ENCODE peak calls at places on chromosomes 12 and 14, in six cellular contexts. G, J, V, N, U and K are unnamed samples.

GRCh38 chr14:49934638-49935037 is 41.8 kb downstream of the ARF6 start:
- DNase-seq in G (no peak), J (no peak), V (no peak), N (no peak), U (no peak), K (no peak)

GRCh38 chr12:115010324-115010995 is 326.5 kb upstream of the TBX3 start:
- DNase-seq in G (no peak), J (no peak), V (no peak), N (no peak), U (peak; percentile 70), K (no peak)

GRCh38 chr14:102923201-102923919 is 897 bp downstream of the AMN start:
- DNase-seq in G (no peak), J (no peak), V (no peak), N (no peak), U (no peak), K (no peak)

GRCh38 chr14:56175773-56176172 is 57.6 kb downstream of the PELI2 start:
- DNase-seq in G (no peak), J (no peak), V (no peak), N (no peak), U (no peak), K (no peak)

GRCh38 chr14:101836131-101836530 is 74.6 kb downstream of the PPP2R5C start:
- DNase-seq in G (peak; percentile 49), J (peak; percentile 69), V (no peak), N (no peak), U (no peak), K (no peak)

GRCh38 chr14:62743569-62743968 is 301.7 kb downstream of the KCNH5 start:
- DNase-seq in G (no peak), J (no peak), V (no peak), N (no peak), U (no peak), K (no peak)

GRCh38 chr14:43341921-43342320 is 1165.2 kb downstream of the FSCB start:
- DNase-seq in G (no peak), J (peak; percentile 55), V (no peak), N (no peak), U (no peak), K (no peak)

GRCh38 chr14:36767603-36768281 is 106.1 kb downstream of the PAX9 start:
- DNase-seq in G (no peak), J (no peak), V (no peak), N (no peak), U (no peak), K (no peak)

GRCh38 chr14:57317248-57317833 is 48.6 kb downstream of the AP5M1 start:
- DNase-seq in G (peak; percentile 45), J (peak; percentile 74), V (peak; percentile 36), N (peak; percentile 64), U (peak; percentile 75), K (no peak)

GRCh38 chr14:69661194-69661537 is 49.8 kb downstream of the SUSD6 start:
- DNase-seq in G (no peak), J (no peak), V (no peak), N (no peak), U (no peak), K (no peak)

DNA sequence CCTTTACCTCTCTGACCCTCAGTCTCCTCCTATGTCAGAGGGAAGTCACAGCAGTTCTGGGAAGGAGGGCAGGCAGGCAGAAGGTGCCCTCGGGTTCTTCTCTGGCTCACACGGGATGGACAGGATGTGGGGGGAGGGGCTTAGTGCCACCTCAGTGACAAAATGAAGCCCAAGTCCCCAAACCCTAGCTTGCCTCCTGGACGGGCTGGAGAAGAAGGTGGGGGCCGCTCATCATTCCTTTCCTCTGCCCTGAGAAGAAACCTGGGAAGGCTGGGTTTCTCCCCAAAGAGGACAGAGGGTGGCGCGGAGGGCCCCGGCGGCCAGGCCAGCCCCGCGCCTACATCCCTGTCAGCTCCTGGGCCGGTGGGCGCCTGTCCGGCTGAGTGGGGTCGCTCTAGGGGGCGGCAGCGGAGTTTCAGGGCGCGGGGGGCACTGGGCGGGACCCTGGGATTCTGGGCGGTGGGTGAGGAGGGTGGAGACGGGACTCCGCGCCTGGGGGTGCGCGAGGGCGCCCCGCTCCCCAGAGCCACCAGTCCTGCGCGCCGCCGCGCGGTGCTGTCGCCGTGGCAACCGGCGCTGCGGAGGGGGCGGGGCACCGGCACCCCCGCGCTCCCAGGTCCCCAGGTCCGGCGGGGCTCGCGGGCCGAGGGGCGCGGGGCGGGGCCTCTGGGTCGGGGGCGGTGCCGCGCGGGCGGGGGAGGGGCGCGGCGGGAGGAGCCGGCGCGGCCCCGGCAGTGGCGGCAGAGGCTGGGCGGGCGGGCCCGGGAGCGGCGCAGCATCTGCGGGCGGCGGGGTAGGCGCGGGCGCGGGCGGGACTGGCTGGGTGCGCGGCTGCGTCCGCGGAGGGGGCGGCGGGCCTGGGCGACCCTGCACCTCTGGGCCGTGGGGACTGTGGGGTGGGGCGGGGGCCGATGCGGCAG is at the start of gene TMEM121:
- DNase-seq in G (no peak), J (no peak), V (no peak), N (no peak), U (no peak), K (no peak)
- H3K4me3 ChIP-seq in G (peak within 1 kb of the TSS; percentile 77), J (peak within 1 kb of the TSS; percentile 59), V (peak within 1 kb of the TSS; percentile 1), N (peak within 1 kb of the TSS; percentile 31), U (peak within 1 kb of the TSS; percentile 39), K (peak within 1 kb of the TSS; percentile 35)

DNA sequence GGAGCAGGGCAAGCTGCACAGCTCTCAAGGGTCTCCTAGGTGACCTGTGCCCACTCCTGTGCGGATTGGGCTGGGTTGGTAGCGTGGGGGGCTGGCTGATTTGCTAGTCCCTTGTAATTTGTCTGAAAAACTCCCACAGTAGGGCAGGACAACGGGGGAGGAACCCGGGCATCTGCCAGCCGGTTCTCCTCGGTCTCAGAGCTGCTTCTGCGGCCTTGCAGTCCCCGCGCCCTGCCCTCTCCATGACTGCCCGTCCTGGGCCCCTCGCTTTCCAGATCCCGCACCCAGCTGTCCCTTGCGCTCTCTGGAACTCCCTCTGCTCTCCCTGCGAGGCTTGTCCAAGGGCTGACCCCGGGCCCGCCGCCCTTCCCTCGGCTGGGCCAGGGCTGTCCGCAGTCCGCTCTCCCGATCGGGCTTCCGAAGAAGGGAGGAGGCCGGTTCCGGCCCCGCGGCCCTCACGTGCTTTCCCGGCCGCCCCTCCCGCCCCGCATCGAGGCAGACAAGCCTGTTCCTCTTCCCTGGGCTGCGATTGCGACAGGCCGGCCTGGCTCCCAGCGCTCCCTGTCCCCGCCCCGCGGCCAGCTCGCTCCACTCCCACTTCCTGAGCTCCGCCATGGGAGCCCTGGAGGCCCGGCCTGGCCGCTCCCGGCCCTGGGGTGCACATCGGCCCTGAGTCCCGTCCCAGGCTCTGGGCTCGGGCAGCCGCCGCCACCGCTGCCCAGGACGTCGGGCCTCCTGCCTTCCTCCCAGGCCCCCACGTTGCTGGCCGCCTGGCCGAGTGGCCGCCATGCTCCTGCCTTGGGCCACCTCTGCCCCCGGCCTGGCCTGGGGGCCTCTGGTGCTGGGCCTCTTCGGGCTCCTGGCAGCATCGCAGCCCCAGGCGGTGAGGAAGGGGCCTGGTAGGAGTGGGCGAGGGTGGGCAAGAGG is at the start of gene LTBR:
- DNase-seq in G (peak; percentile 99), J (peak; percentile 99), V (no peak), N (peak; percentile 99), U (peak; percentile 99), K (peak; percentile 62)
- TF ChIP-seq POLR2A in G (peak; percentile 74), J (peak; percentile 82), V (no peak), N (peak; percentile 63), U (peak; percentile 91), K (peak; percentile 81)

GRCh38 chr12:19850341-19851065 is 411.2 kb downstream of the AEBP2 start:
- DNase-seq in G (no peak), J (no peak), V (no peak), N (no peak), U (no peak), K (no peak)
- H3K27ac ChIP-seq in G (no peak overlapping the region), J (peak overlapping the region; percentile 57), V (no peak overlapping the region), N (peak overlapping the region; percentile 22), U (no peak overlapping the region), K (no peak overlapping the region)

DNA sequence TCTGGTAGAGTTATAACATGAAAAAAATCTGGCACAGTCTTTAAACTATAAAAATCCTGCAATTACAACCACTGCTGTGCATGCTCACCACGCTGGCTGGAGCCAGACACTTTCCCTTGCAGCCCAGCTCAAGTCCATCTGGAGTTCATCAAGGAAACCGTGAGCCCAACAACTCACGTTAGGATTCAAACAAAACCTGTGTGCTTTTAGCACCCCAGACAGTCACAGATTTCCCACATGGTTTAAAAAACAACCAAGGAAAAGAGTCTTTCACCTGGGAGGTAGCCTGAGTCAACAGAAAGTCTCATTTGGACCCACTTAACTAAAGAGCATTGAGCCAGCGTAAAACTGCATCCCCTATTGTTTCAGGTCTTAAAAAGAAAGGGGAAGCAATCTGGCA is 4.7 kb downstream of the LRIG3 start:
- DNase-seq in G (peak; percentile 51), J (peak; percentile 90), V (no peak), N (peak; percentile 34), U (no peak), K (no peak)
- H3K4me3 ChIP-seq in G (peak overlapping the region; percentile 93), J (no peak overlapping the region), V (no peak overlapping the region), N (no peak overlapping the region), U (no peak overlapping the region), K (peak overlapping the region; percentile 80)

DNA sequence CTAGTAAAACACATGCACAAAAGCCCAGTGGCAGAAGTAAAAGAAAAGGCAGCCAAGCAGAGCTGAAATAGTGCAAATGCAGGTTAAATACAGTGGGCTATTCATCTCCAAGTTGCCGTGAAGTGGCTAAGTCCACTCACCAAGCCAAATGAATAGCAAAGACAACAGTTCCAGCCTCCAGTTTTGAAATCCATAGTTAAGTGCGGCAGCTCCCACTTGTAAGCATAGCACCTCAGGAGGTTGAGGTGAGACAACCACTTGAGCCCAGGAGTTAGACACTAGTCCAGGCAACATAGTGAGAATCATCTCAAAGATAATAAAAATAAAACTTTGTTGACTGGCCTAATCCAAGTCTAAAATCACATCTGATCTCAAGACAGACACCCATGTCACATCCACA is 9.8 kb upstream of the PHLDA1 start:
- DNase-seq in G (no peak), J (no peak), V (no peak), N (peak; percentile 60), U (no peak), K (no peak)
- TF ChIP-seq POLR2A in G (no peak), J (no peak), V (peak; percentile 51), N (no peak), U (no peak), K (no peak)

DNA sequence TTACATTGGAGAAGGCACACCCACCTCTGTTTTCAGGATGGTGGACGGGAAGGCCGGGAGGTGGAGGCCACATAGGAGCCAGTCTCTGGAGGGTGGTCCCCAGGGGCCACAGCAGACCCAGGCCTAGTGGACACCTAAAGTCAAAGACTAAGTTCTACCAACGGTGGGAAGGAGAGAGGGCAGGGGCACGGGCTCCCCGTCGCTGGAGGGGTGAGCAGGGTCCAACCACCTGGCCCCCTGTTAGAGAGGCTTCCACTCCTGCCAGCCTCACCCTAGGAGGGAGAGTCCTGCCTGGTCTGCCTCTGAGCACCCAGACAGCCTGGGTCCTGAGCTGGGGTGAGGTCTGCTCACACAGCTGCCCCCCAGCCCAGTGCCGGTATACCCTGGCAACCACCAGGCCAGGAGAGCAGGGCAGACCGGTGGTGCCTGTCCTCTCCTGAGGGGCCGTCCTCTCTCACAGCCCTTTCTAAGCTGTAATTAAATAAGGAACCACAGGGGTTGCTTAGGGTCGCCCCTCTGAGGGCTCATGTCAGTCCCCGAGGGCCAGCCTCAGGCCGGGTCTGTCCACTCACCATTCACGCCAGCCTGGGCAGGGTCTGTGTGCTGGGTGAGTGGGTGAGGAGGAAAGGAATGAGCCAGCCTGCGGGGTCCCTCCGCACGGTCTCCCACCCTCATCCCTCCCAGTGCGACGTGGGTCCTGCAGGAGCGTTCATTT is 2.3 kb downstream of the INF2 start:
- DNase-seq in G (no peak), J (no peak), V (no peak), N (no peak), U (no peak), K (no peak)
- H3K27ac ChIP-seq in G (no peak overlapping the region), J (peak overlapping the region; percentile 82), V (no peak overlapping the region), N (peak overlapping the region; percentile 63), U (no peak overlapping the region), K (peak overlapping the region; percentile 29)